ENCODE peak calls at places on chromosomes 11 and 22, in nine cellular contexts. One of them, this sample, is unnamed. For H3K4me1, the result is how much of the 10 kb centered on the place peaks cover.

GRCh38 chr11:20363500-20364411 is at the start of gene HTATIP2:
- DNase-seq in GM23338: peak
- DNase-seq in Panc1: no peak
- DNase-seq in prostate gland: peak
- DNase-seq in H9: peak
- DNase-seq in SK-N-SH: no peak
- DNase-seq in A549: peak
- DNase-seq in IMR-90: peak
- DNase-seq in RWPE2: no peak
- DNase-seq in this sample: peak

GRCh38 chr11:16816358-16817270 is 78.2 kb downstream of the C11orf58 start:
- DNase-seq in GM23338: no peak
- DNase-seq in Panc1: no peak
- DNase-seq in prostate gland: no peak
- DNase-seq in H9: no peak
- DNase-seq in SK-N-SH: no peak
- DNase-seq in A549: no peak
- DNase-seq in IMR-90: no peak
- DNase-seq in RWPE2: no peak
- DNase-seq in this sample: no peak

GRCh38 chr22:45493286-45493771 is 9.4 kb upstream of the FBLN1 start:
- DNase-seq in GM23338: no peak
- DNase-seq in Panc1: no peak
- DNase-seq in prostate gland: no peak
- DNase-seq in H9: no peak
- DNase-seq in SK-N-SH: peak
- DNase-seq in A549: no peak
- DNase-seq in IMR-90: no peak
- DNase-seq in RWPE2: no peak
- DNase-seq in this sample: peak

GRCh38 chr22:50656122-50657070 is 16.2 kb upstream of the SHANK3 start:
- DNase-seq in GM23338: no peak
- DNase-seq in Panc1: no peak
- DNase-seq in prostate gland: no peak
- DNase-seq in H9: no peak
- DNase-seq in SK-N-SH: peak
- DNase-seq in A549: peak
- DNase-seq in IMR-90: peak
- DNase-seq in RWPE2: no peak
- DNase-seq in this sample: peak

GRCh38 chr11:78798567-78799170 is 224.0 kb upstream of the NARS2 start:
- DNase-seq in GM23338: peak
- DNase-seq in Panc1: peak
- DNase-seq in prostate gland: no peak
- DNase-seq in H9: peak
- DNase-seq in SK-N-SH: peak
- DNase-seq in A549: peak
- DNase-seq in IMR-90: peak
- DNase-seq in RWPE2: no peak
- DNase-seq in this sample: peak

GRCh38 chr11:44823006-44823405 is 96.2 kb downstream of the TSPAN18 start:
- DNase-seq in GM23338: peak
- DNase-seq in Panc1: no peak
- DNase-seq in prostate gland: no peak
- DNase-seq in H9: peak
- DNase-seq in SK-N-SH: no peak
- DNase-seq in A549: no peak
- DNase-seq in IMR-90: no peak
- DNase-seq in RWPE2: no peak
- DNase-seq in this sample: peak

GRCh38 chr22:40289991-40290459 is 56.3 kb upstream of the ADSL start:
- DNase-seq in GM23338: no peak
- DNase-seq in Panc1: no peak
- DNase-seq in prostate gland: no peak
- DNase-seq in H9: no peak
- DNase-seq in SK-N-SH: no peak
- DNase-seq in A549: no peak
- DNase-seq in IMR-90: no peak
- DNase-seq in RWPE2: no peak
- DNase-seq in this sample: no peak

GRCh38 chr11:66915046-66915832 is 42.9 kb downstream of the PC start:
- DNase-seq in GM23338: peak
- DNase-seq in Panc1: no peak
- DNase-seq in prostate gland: no peak
- DNase-seq in H9: peak
- DNase-seq in SK-N-SH: no peak
- DNase-seq in A549: no peak
- DNase-seq in IMR-90: no peak
- DNase-seq in RWPE2: no peak
- DNase-seq in this sample: no peak

GRCh38 chr11:85685131-85685819 is 720 bp downstream of the CCDC89 start:
- DNase-seq in GM23338: no peak
- DNase-seq in Panc1: no peak
- DNase-seq in prostate gland: no peak
- DNase-seq in H9: peak
- DNase-seq in SK-N-SH: peak
- DNase-seq in A549: no peak
- DNase-seq in IMR-90: peak
- DNase-seq in RWPE2: no peak
- DNase-seq in this sample: peak

GRCh38 chr11:2777871-2778629 is 78.3 kb upstream of the KCNQ1OT1 start:
- DNase-seq in GM23338: no peak
- DNase-seq in Panc1: no peak
- DNase-seq in prostate gland: peak
- DNase-seq in H9: peak
- DNase-seq in SK-N-SH: peak
- DNase-seq in A549: no peak
- DNase-seq in IMR-90: no peak
- DNase-seq in RWPE2: peak
- DNase-seq in this sample: peak

GRCh38 chr11:112963368-112963955 is 2.2 kb downstream of the NCAM1 start:
- DNase-seq in GM23338: peak
- DNase-seq in Panc1: no peak
- DNase-seq in prostate gland: no peak
- DNase-seq in H9: no peak
- DNase-seq in SK-N-SH: peak
- DNase-seq in A549: no peak
- DNase-seq in IMR-90: no peak
- DNase-seq in RWPE2: no peak
- DNase-seq in this sample: peak

GRCh38 chr11:102614485-102614884 is 10.6 kb downstream of the MMP20 start:
- DNase-seq in GM23338: peak
- DNase-seq in Panc1: no peak
- DNase-seq in prostate gland: no peak
- DNase-seq in H9: no peak
- DNase-seq in SK-N-SH: no peak
- DNase-seq in A549: no peak
- DNase-seq in IMR-90: no peak
- DNase-seq in RWPE2: no peak
- DNase-seq in this sample: no peak

GRCh38 chr22:46945481-46945880 is 183.0 kb downstream of the TBC1D22A start:
- DNase-seq in GM23338: no peak
- DNase-seq in Panc1: no peak
- DNase-seq in prostate gland: no peak
- DNase-seq in H9: no peak
- DNase-seq in SK-N-SH: no peak
- DNase-seq in A549: no peak
- DNase-seq in IMR-90: no peak
- DNase-seq in RWPE2: no peak
- DNase-seq in this sample: no peak

GRCh38 chr22:46484156-46484860 is 53.1 kb downstream of the CELSR1 start:
- DNase-seq in GM23338: no peak
- DNase-seq in Panc1: no peak
- DNase-seq in prostate gland: no peak
- DNase-seq in H9: no peak
- DNase-seq in SK-N-SH: peak
- DNase-seq in A549: no peak
- DNase-seq in IMR-90: no peak
- DNase-seq in RWPE2: no peak
- DNase-seq in this sample: no peak

GRCh38 chr22:23750374-23750743 is 553 bp downstream of the ZNF70 start:
- DNase-seq in GM23338: no peak
- DNase-seq in Panc1: no peak
- DNase-seq in prostate gland: no peak
- DNase-seq in H9: no peak
- DNase-seq in SK-N-SH: no peak
- DNase-seq in A549: no peak
- DNase-seq in IMR-90: no peak
- DNase-seq in RWPE2: no peak
- DNase-seq in this sample: no peak

GRCh38 chr11:23079382-23079813 is 219.1 kb upstream of the CCDC179 start:
- DNase-seq in GM23338: no peak
- DNase-seq in Panc1: no peak
- DNase-seq in prostate gland: no peak
- DNase-seq in H9: no peak
- DNase-seq in SK-N-SH: no peak
- DNase-seq in A549: no peak
- DNase-seq in IMR-90: peak
- DNase-seq in RWPE2: no peak
- DNase-seq in this sample: no peak

GRCh38 chr11:130451261-130452019 is 3.0 kb downstream of the ADAMTS15 start:
- DNase-seq in GM23338: no peak
- DNase-seq in Panc1: no peak
- DNase-seq in prostate gland: no peak
- DNase-seq in H9: no peak
- DNase-seq in SK-N-SH: no peak
- DNase-seq in A549: no peak
- DNase-seq in IMR-90: peak
- DNase-seq in RWPE2: no peak
- DNase-seq in this sample: no peak

GRCh38 chr22:49687333-49687732 is 140.3 kb downstream of the BRD1 start:
- DNase-seq in GM23338: no peak
- DNase-seq in Panc1: no peak
- DNase-seq in prostate gland: no peak
- DNase-seq in H9: no peak
- DNase-seq in SK-N-SH: no peak
- DNase-seq in A549: no peak
- DNase-seq in IMR-90: no peak
- DNase-seq in RWPE2: no peak
- DNase-seq in this sample: no peak

GRCh38 chr22:35437038-35437437 is 37.1 kb downstream of the MCM5 start:
- DNase-seq in GM23338: peak
- DNase-seq in Panc1: no peak
- DNase-seq in prostate gland: no peak
- DNase-seq in H9: peak
- DNase-seq in SK-N-SH: peak
- DNase-seq in A549: peak
- DNase-seq in IMR-90: no peak
- DNase-seq in RWPE2: no peak
- DNase-seq in this sample: no peak

GRCh38 chr11:128716231-128716630 is 22.4 kb downstream of the FLI1 start:
- DNase-seq in GM23338: no peak
- DNase-seq in Panc1: no peak
- DNase-seq in prostate gland: no peak
- DNase-seq in H9: no peak
- DNase-seq in SK-N-SH: no peak
- DNase-seq in A549: no peak
- DNase-seq in IMR-90: no peak
- DNase-seq in RWPE2: no peak
- DNase-seq in this sample: no peak
- H3K27ac ChIP-seq in GM23338: no peak
- H3K27ac ChIP-seq in Panc1: peak
- H3K27ac ChIP-seq in prostate gland: peak
- H3K27ac ChIP-seq in H9: no peak
- H3K27ac ChIP-seq in SK-N-SH: no peak
- H3K27ac ChIP-seq in A549: no peak
- H3K27ac ChIP-seq in IMR-90: peak
- H3K27ac ChIP-seq in RWPE2: no peak
- H3K27ac ChIP-seq in this sample: peak

DNA sequence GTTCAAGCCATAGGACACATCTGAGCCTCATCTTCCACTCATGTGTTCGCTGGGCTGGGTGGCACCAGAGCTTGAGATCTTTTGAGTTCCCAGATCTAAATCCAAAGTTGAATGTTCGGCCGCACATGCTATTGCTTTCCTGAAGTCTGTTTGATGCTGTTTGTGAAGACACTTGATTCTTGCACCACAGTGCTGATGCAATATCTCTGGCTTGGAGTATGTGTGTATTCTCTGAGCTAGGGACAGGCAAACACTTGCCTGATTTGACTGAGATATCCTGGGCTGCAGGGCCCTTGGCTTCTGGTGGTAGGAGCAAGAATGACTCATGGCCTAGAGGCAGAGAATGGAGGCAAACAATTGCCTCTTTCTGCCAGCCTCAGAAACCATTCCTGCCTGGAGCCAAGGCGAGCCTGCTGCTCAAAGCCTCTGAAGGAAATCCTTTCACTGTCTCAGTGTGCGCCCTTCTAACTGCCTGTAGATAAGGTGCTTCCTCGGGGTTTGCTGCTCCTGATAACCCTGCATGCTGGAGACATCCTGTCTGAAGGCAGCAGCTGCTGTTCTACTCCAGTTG is 73.0 kb downstream of the CYB5R2 start:
- DNase-seq in GM23338: no peak
- DNase-seq in Panc1: no peak
- DNase-seq in prostate gland: peak
- DNase-seq in H9: no peak
- DNase-seq in SK-N-SH: no peak
- DNase-seq in A549: peak
- DNase-seq in IMR-90: peak
- DNase-seq in RWPE2: peak
- DNase-seq in this sample: peak
- H3K4me1 ChIP-seq in GM23338: under half
- H3K4me1 ChIP-seq in Panc1: under half
- H3K4me1 ChIP-seq in prostate gland: under half
- H3K4me1 ChIP-seq in H9: under half
- H3K4me1 ChIP-seq in SK-N-SH: under half
- H3K4me1 ChIP-seq in A549: half or more
- H3K4me1 ChIP-seq in IMR-90: under half
- H3K4me1 ChIP-seq in RWPE2: under half
- H3K4me1 ChIP-seq in this sample: under half

GRCh38 chr11:64803163-64803845 is at the start of gene MAP4K2:
- DNase-seq in GM23338: peak
- DNase-seq in Panc1: peak
- DNase-seq in prostate gland: peak
- DNase-seq in H9: peak
- DNase-seq in SK-N-SH: peak
- DNase-seq in A549: peak
- DNase-seq in IMR-90: peak
- DNase-seq in RWPE2: peak
- DNase-seq in this sample: peak
- TF ChIP-seq CTCF in GM23338: peak
- TF ChIP-seq CTCF in Panc1: no peak
- TF ChIP-seq CTCF in prostate gland: no peak
- TF ChIP-seq CTCF in H9: peak
- TF ChIP-seq CTCF in SK-N-SH: peak
- TF ChIP-seq CTCF in A549: peak
- TF ChIP-seq CTCF in IMR-90: peak
- TF ChIP-seq CTCF in RWPE2: peak
- TF ChIP-seq CTCF in this sample: peak

DNA sequence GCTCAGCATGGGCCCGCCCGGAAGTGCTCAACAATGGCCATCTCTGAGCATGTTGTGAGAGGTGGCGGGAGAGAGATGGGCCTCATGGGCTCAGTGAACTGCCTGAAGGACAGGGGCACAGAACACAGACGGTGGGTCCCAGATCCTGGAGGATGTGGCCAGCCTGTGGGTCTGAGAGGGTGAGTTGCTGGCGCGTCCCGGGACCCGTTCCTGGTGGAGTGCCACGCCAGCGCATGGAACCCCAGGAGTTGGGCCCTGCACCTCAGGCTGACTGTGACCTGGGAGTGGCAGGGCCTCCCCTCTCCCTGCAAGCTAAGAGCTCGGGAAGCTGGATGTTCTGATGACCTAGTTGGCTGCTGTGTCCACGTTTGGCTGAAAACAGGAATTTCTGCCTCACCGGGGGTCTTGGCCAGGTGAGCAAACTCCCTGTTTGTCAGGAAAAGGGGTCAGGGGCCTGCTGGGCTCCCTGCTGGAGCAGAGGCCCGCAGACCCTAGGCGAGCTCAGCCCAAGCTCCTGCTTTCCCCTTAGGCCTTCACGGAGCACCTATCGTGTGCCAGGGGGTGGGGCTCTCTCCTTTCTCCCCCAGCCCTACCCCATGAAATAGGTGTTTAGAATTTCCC is 15.0 kb downstream of the LRRC32 start:
- DNase-seq in GM23338: no peak
- DNase-seq in Panc1: no peak
- DNase-seq in prostate gland: no peak
- DNase-seq in H9: peak
- DNase-seq in SK-N-SH: no peak
- DNase-seq in A549: no peak
- DNase-seq in IMR-90: no peak
- DNase-seq in RWPE2: no peak
- DNase-seq in this sample: no peak
- H3K27ac ChIP-seq in GM23338: no peak
- H3K27ac ChIP-seq in Panc1: no peak
- H3K27ac ChIP-seq in prostate gland: peak
- H3K27ac ChIP-seq in H9: no peak
- H3K27ac ChIP-seq in SK-N-SH: no peak
- H3K27ac ChIP-seq in A549: no peak
- H3K27ac ChIP-seq in IMR-90: peak
- H3K27ac ChIP-seq in RWPE2: no peak
- H3K27ac ChIP-seq in this sample: no peak